ENCODE peak calls at places on chromosomes 16 and 17, in eight cellular contexts. H, X, I, U, B, J, T and E are unnamed samples.

GRCh38 chr17:1931759-1932579 is 93.2 kb downstream of the RTN4RL1 start:
- DNase-seq in I (peak), U (peak), T (peak), X (peak), B (no peak), J (no peak), H (no peak), E (peak)

GRCh38 chr16:74487634-74488495 is 66.6 kb upstream of the CLEC18B start:
- DNase-seq in X (no peak), J (no peak), I (no peak), T (no peak), B (no peak), H (no peak), U (no peak), E (no peak)

GRCh38 chr17:65166785-65167184 is 29.6 kb downstream of the RGS9 start:
- DNase-seq in J (no peak), H (no peak), B (no peak), T (no peak), I (no peak), U (peak), X (no peak), E (no peak)

GRCh38 chr16:13915033-13915635 is 4.8 kb upstream of the ERCC4 start:
- DNase-seq in I (no peak), U (no peak), X (no peak), J (no peak), T (no peak), B (no peak), H (no peak), E (no peak)

GRCh38 chr16:22813946-22814325 is at the start of gene HS3ST2:
- DNase-seq in T (peak), H (peak), J (no peak), I (peak), X (no peak), B (no peak), U (no peak), E (peak)

GRCh38 chr16:383326-384020 is 1.7 kb upstream of the PGAP6 start:
- DNase-seq in J (no peak), B (no peak), X (peak), I (peak), T (peak), U (no peak), H (peak), E (peak)

GRCh38 chr17:79305831-79306687 is 231.4 kb downstream of the ENGASE start:
- DNase-seq in T (peak), J (no peak), H (peak), U (no peak), B (no peak), X (peak), I (no peak), E (no peak)

GRCh38 chr17:48553190-48553547 is 8.3 kb upstream of the HOXB2 start:
- DNase-seq in J (no peak), U (no peak), B (no peak), X (no peak), T (no peak), H (no peak), I (no peak), E (no peak)

GRCh38 chr17:79468183-79468944 is 142.5 kb downstream of the RBFOX3 start:
- DNase-seq in J (no peak), U (no peak), B (no peak), X (no peak), H (no peak), I (no peak), T (no peak), E (no peak)

GRCh38 chr16:61812251-61812650 is 224.0 kb downstream of the CDH8 start:
- DNase-seq in T (no peak), J (no peak), B (no peak), U (no peak), X (no peak), H (no peak), I (no peak), E (no peak)

GRCh38 chr16:799948-800833 is at the start of gene GNG13:
- DNase-seq in T (no peak), U (no peak), X (no peak), B (no peak), H (no peak), J (no peak), I (no peak), E (no peak)

GRCh38 chr17:8052256-8053252 is 13.7 kb downstream of the ALOX15B start:
- DNase-seq in B (no peak), I (no peak), H (no peak), X (no peak), U (no peak), T (no peak), J (no peak), E (no peak)

GRCh38 chr17:80008383-80008840 is 27.3 kb downstream of the TBC1D16 start:
- DNase-seq in U (peak), H (peak), I (peak), B (peak), T (peak), X (peak), J (peak), E (peak)

GRCh38 chr17:65362826-65363225 is 198.6 kb downstream of the AXIN2 start:
- DNase-seq in X (no peak), J (no peak), T (no peak), H (no peak), I (no peak), B (no peak), U (peak), E (no peak)

GRCh38 chr17:10600551-10600950 is 51.1 kb upstream of the MYH2 start:
- DNase-seq in J (no peak), B (no peak), I (no peak), U (peak), X (no peak), H (no peak), T (no peak), E (no peak)

GRCh38 chr17:79541038-79541437 is 69.8 kb downstream of the RBFOX3 start:
- DNase-seq in I (no peak), T (no peak), U (no peak), H (no peak), J (no peak), B (no peak), X (no peak), E (no peak)

GRCh38 chr17:73643012-73643845 is 1.0 kb downstream of the SDK2 start:
- DNase-seq in J (peak), H (peak), U (no peak), I (peak), T (peak), X (peak), B (peak), E (no peak)

GRCh38 chr17:70074991-70075390 is at the start of gene KCNJ16:
- DNase-seq in U (no peak), T (no peak), I (peak), B (peak), J (no peak), H (no peak), X (peak), E (no peak)

GRCh38 chr16:425082-425718 is at the start of gene RAB11FIP3:
- DNase-seq in H (peak), U (peak), X (peak), I (peak), T (peak), J (peak), B (peak), E (peak)

GRCh38 chr17:13429201-13429600 is 172.5 kb downstream of the HS3ST3A1 start:
- DNase-seq in X (no peak), J (no peak), B (no peak), U (peak), T (no peak), H (no peak), I (no peak), E (no peak)

GRCh38 chr16:28846933-28847273 is 755 bp upstream of the TUFM start:
- DNase-seq in B (no peak), H (no peak), X (no peak), T (no peak), I (no peak), J (no peak), U (peak), E (no peak)

GRCh38 chr17:11580677-11581076 is 17.6 kb upstream of the DNAH9 start:
- DNase-seq in X (no peak), H (no peak), U (no peak), T (no peak), I (no peak), J (no peak), B (no peak), E (no peak)

GRCh38 chr17:8459109-8459508 is 23.4 kb downstream of the NDEL1 start:
- DNase-seq in J (no peak), B (no peak), U (no peak), T (no peak), X (no peak), H (no peak), I (no peak), E (no peak)

GRCh38 chr17:73151888-73152633 is 12.7 kb upstream of the SSTR2 start:
- DNase-seq in J (no peak), H (no peak), X (no peak), T (no peak), I (no peak), U (no peak), B (no peak), E (no peak)

GRCh38 chr17:20173091-20173490 is 163.9 kb downstream of the SPECC1 start:
- DNase-seq in T (no peak), H (no peak), B (no peak), I (no peak), X (no peak), J (no peak), U (no peak), E (no peak)

GRCh38 chr17:81004336-81005015 is 12.8 kb downstream of the CHMP6 start:
- DNase-seq in B (no peak), H (no peak), X (no peak), I (no peak), J (peak), T (no peak), U (no peak), E (no peak)

GRCh38 chr16:67594956-67595355 is 32.6 kb downstream of the CTCF start:
- DNase-seq in T (no peak), I (no peak), U (peak), J (no peak), H (no peak), B (no peak), X (no peak), E (no peak)

GRCh38 chr17:29918922-29919856 is 10.8 kb downstream of the SSH2 start:
- DNase-seq in H (no peak), B (no peak), U (peak), J (no peak), T (no peak), X (no peak), I (no peak), E (no peak)

GRCh38 chr16:58419241-58420012 is 27.2 kb downstream of the GINS3 start:
- DNase-seq in H (no peak), B (no peak), I (no peak), T (no peak), X (no peak), J (no peak), U (no peak), E (peak)

GRCh38 chr17:80794281-80795089 is 197.2 kb upstream of the CHMP6 start:
- DNase-seq in X (no peak), B (no peak), T (no peak), J (no peak), I (no peak), H (no peak), U (no peak), E (no peak)

GRCh38 chr17:9645858-9646555 is 690 bp downstream of the USP43 start:
- DNase-seq in T (peak), U (no peak), J (peak), H (no peak), X (peak), B (peak), I (peak), E (no peak)

GRCh38 chr16:68529931-68530667 is 9.0 kb upstream of the ZFP90 start:
- DNase-seq in J (peak), U (peak), I (peak), X (peak), B (peak), T (peak), H (peak), E (peak)

GRCh38 chr17:57705921-57706695 is 39.0 kb downstream of the CCDC182 start:
- DNase-seq in X (no peak), U (no peak), J (no peak), B (no peak), H (no peak), I (no peak), T (peak), E (no peak)

GRCh38 chr17:40903129-40903847 is 18.2 kb upstream of the KRT20 start:
- DNase-seq in H (no peak), T (peak), J (no peak), X (peak), U (peak), I (peak), B (peak), E (no peak)

GRCh38 chr17:56441331-56441730 is 152.2 kb upstream of the NOG start:
- DNase-seq in T (no peak), J (no peak), B (peak), U (peak), X (no peak), H (no peak), I (no peak), E (no peak)

GRCh38 chr17:56451629-56452028 is 141.9 kb upstream of the NOG start:
- DNase-seq in H (no peak), J (no peak), U (peak), B (no peak), T (no peak), X (no peak), I (no peak), E (no peak)

GRCh38 chr17:56452469-56452868 is 141.0 kb upstream of the NOG start:
- DNase-seq in T (no peak), J (no peak), H (no peak), U (no peak), I (no peak), X (no peak), B (no peak), E (no peak)

GRCh38 chr17:56449176-56449575 is 144.3 kb upstream of the NOG start:
- DNase-seq in H (no peak), U (no peak), B (no peak), I (no peak), J (no peak), X (no peak), T (no peak), E (no peak)

GRCh38 chr17:56447166-56447565 is 146.3 kb upstream of the NOG start:
- DNase-seq in X (no peak), H (no peak), B (no peak), I (no peak), U (no peak), J (no peak), T (no peak), E (no peak)
- TF ChIP-seq POLR2A in X (no peak), H (no peak), B (no peak), I (no peak), U (no peak), J (no peak), T (no peak), E (no peak)

GRCh38 chr17:76672892-76673291 is 29.3 kb upstream of the ST6GALNAC1 start:
- DNase-seq in I (no peak), X (no peak), T (no peak), H (no peak), U (no peak), J (no peak), B (no peak), E (no peak)

GRCh38 chr17:76675648-76676047 is 32.1 kb upstream of the ST6GALNAC1 start:
- DNase-seq in U (no peak), I (no peak), B (no peak), X (no peak), J (no peak), T (no peak), H (no peak), E (no peak)

GRCh38 chr17:76673729-76674128 is 30.2 kb upstream of the ST6GALNAC1 start:
- DNase-seq in J (no peak), X (no peak), H (no peak), U (no peak), T (no peak), B (no peak), I (no peak), E (no peak)

GRCh38 chr17:76676629-76677028 is 33.1 kb upstream of the ST6GALNAC1 start:
- DNase-seq in J (no peak), X (no peak), I (no peak), H (no peak), U (no peak), B (no peak), T (no peak), E (no peak)

DNA sequence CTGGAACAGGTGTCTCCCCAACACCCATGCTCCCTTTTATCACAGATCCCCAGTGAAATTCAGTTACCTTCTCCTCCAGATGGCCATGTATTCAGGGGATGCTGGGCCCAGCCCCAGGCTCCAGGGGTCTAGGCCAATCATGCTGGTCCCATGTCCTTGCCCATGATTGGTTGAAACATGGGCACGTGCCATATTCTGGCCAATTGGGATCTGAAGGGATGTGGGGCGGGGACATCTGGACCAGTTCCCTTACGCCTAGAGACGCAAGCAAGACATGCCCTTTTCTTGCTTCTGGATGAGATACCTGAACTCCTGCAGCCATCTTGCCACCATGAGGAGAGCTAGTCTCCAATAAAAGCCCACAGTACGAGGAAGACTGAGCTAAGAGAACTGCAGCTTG is 31.0 kb upstream of the ST6GALNAC1 start:
- DNase-seq in H (no peak), U (no peak), B (no peak), X (no peak), J (no peak), T (no peak), I (no peak), E (no peak)
- TF ChIP-seq POLR2A in H (no peak), U (no peak), B (no peak), X (no peak), J (no peak), T (no peak), I (no peak), E (no peak)

GRCh38 chr16:20178297-20178696 is 104.6 kb upstream of the GPR139 start:
- DNase-seq in J (no peak), B (no peak), X (no peak), H (no peak), I (no peak), T (no peak), U (no peak), E (no peak)

GRCh38 chr16:20181386-20181785 is 107.7 kb upstream of the GPR139 start:
- DNase-seq in T (no peak), I (no peak), U (no peak), J (no peak), X (no peak), B (peak), H (no peak), E (no peak)

GRCh38 chr16:20181949-20182348 is 108.3 kb upstream of the GPR139 start:
- DNase-seq in T (no peak), U (no peak), B (no peak), J (no peak), H (no peak), I (no peak), X (no peak), E (no peak)
- TF ChIP-seq POLR2A in T (no peak), U (no peak), B (no peak), J (no peak), H (no peak), I (no peak), X (no peak), E (no peak)

DNA sequence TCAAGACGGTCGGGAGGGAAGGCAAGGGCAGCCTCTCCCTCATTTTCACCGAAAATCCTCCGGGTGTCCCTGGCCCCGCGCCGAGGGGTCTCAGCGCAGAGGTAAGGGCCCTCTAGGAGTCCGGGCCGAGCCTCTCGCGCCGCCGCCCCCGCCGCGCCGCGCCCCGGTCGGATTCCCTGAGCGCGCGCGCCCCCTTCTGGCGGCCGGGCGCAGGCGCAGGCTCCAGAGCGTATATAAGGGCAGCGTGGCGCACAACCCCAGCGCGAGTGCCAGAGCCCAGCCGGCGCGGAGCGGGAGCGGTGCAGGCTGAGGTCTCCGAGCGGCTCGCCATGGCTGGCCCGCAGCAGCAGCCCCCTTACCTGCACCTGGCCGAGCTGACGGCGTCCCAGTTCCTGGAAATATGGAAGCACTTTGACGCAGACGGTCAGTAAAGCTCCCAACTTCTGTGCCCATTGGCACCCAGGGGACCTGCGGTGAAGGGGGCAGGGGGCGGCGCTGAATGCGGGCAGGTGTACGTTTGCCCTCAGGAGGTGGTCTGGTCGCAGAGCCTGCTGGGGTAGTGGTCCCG is at the start of gene CALB2:
- DNase-seq in T (peak), X (peak), J (peak), H (peak), I (peak), U (peak), B (peak), E (peak)
- TF ChIP-seq POLR2A in T (no peak), X (no peak), J (no peak), H (peak), I (no peak), U (no peak), B (no peak), E (no peak)

DNA sequence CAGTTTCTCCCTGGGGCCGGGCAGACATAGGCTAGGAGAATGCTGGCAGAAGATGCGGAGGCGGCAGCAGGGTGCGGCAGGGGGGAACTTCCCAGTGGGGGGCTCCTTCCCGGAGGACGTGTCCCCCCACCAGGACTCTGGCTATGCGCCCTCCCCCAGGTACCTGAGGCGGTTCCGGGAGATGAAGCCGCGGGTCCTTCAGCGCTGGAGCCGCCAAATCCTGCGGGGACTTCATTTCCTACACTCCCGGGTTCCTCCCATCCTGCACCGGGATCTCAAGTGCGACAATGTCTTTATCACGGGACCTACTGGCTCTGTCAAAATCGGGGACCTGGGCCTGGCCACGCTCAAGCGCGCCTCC is 3.3 kb downstream of the WNK4 start:
- DNase-seq in J (no peak), U (no peak), B (no peak), I (no peak), X (no peak), H (no peak), T (no peak), E (no peak)
- TF ChIP-seq POLR2A in J (no peak), U (no peak), B (no peak), I (no peak), X (no peak), H (no peak), T (no peak), E (no peak)

GRCh38 chr16:89219365-89219764 is 1.9 kb downstream of the ZNF778 start:
- DNase-seq in H (no peak), T (no peak), U (no peak), J (no peak), I (no peak), X (no peak), B (no peak), E (no peak)

GRCh38 chr16:89224665-89225064 is 7.2 kb downstream of the ZNF778 start:
- DNase-seq in H (no peak), X (no peak), U (no peak), I (no peak), B (no peak), T (no peak), J (no peak), E (no peak)

GRCh38 chr16:89217388-89218191 is at the start of gene ZNF778:
- DNase-seq in U (peak), I (peak), X (peak), H (peak), J (peak), B (peak), T (peak), E (peak)

GRCh38 chr16:89222931-89223330 is 5.4 kb downstream of the ZNF778 start:
- DNase-seq in B (no peak), H (no peak), X (no peak), I (no peak), T (no peak), J (no peak), U (no peak), E (no peak)

DNA sequence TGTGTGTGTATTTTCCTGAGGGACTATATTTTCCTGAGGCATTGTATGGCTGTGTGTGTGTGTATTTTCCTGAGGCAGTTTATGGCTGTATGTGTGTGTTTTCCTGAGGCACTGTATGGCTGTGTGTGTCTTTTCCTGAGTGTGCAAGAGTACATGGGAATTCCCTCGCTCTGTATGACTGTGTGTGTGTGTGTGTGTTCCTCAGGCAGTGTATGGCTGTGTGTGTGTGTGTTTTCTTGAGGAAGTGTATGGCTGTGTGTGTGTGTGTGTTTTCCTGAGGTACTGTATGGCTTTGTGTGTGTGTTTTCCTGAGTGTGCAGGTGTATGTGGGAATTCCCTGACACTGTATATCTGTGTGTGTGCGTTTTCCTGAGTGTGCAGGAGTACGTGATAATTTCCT is 4.1 kb downstream of the ZNF778 start:
- DNase-seq in J (no peak), I (no peak), X (no peak), H (no peak), U (no peak), B (no peak), T (no peak), E (no peak)
- TF ChIP-seq POLR2A in J (no peak), I (no peak), X (no peak), H (no peak), U (no peak), B (no peak), T (no peak), E (no peak)